ENCODE peak calls at places on chromosome 5, in nine cellular contexts. One of them, this sample, is unnamed.

GRCh38 chr5:68932830-68933434 is 160.9 kb upstream of the SLC30A5 start:
- DNase-seq in GM12865: peak; percentile 40
- DNase-seq in gastrocnemius medialis: no peak
- DNase-seq in AG04449: no peak
- DNase-seq in PC-3: no peak
- DNase-seq in astrocyte: no peak
- DNase-seq in BE2C: no peak
- DNase-seq in NB4: peak; percentile 53
- DNase-seq in transverse colon: no peak
- DNase-seq in this sample: no peak

GRCh38 chr5:6574537-6574936 is 58.3 kb downstream of the NSUN2 start:
- DNase-seq in PC-3: peak; percentile 37
- DNase-seq in NB4: peak; percentile 56
- DNase-seq in transverse colon: no peak
- DNase-seq in BE2C: no peak
- DNase-seq in gastrocnemius medialis: peak; percentile 45
- DNase-seq in astrocyte: no peak
- DNase-seq in AG04449: no peak
- DNase-seq in GM12865: no peak
- DNase-seq in this sample: no peak

GRCh38 chr5:102958481-102959011 is 161.4 kb downstream of the GIN1 start:
- DNase-seq in gastrocnemius medialis: no peak
- DNase-seq in BE2C: no peak
- DNase-seq in astrocyte: peak; percentile 61
- DNase-seq in transverse colon: no peak
- DNase-seq in NB4: no peak
- DNase-seq in GM12865: no peak
- DNase-seq in PC-3: peak; percentile 66
- DNase-seq in AG04449: no peak
- DNase-seq in this sample: peak; percentile 64

GRCh38 chr5:112254303-112254702 is 164.8 kb downstream of the EPB41L4A start:
- DNase-seq in AG04449: no peak
- DNase-seq in astrocyte: no peak
- DNase-seq in GM12865: no peak
- DNase-seq in NB4: no peak
- DNase-seq in gastrocnemius medialis: no peak
- DNase-seq in PC-3: no peak
- DNase-seq in BE2C: no peak
- DNase-seq in transverse colon: no peak
- DNase-seq in this sample: no peak

GRCh38 chr5:41094871-41095270 is 23.7 kb upstream of the MROH2B start:
- DNase-seq in AG04449: no peak
- DNase-seq in BE2C: no peak
- DNase-seq in transverse colon: no peak
- DNase-seq in astrocyte: peak; percentile 6
- DNase-seq in PC-3: peak; percentile 66
- DNase-seq in NB4: peak; percentile 17
- DNase-seq in gastrocnemius medialis: no peak
- DNase-seq in GM12865: peak; percentile 7
- DNase-seq in this sample: peak; percentile 58

GRCh38 chr5:119458911-119459632 is 6.8 kb downstream of the HSD17B4 start:
- DNase-seq in astrocyte: no peak
- DNase-seq in NB4: peak; percentile 31
- DNase-seq in BE2C: no peak
- DNase-seq in PC-3: no peak
- DNase-seq in AG04449: no peak
- DNase-seq in GM12865: no peak
- DNase-seq in gastrocnemius medialis: no peak
- DNase-seq in transverse colon: no peak
- DNase-seq in this sample: no peak

GRCh38 chr5:178994580-178995340 is at the start of gene GRM6:
- DNase-seq in transverse colon: no peak
- DNase-seq in BE2C: no peak
- DNase-seq in gastrocnemius medialis: no peak
- DNase-seq in AG04449: no peak
- DNase-seq in astrocyte: no peak
- DNase-seq in PC-3: no peak
- DNase-seq in GM12865: no peak
- DNase-seq in NB4: no peak
- DNase-seq in this sample: no peak

GRCh38 chr5:72166070-72166979 is 59.0 kb downstream of the MAP1B start:
- DNase-seq in BE2C: peak; percentile 95
- DNase-seq in gastrocnemius medialis: no peak
- DNase-seq in AG04449: no peak
- DNase-seq in PC-3: no peak
- DNase-seq in GM12865: no peak
- DNase-seq in astrocyte: peak; percentile 76
- DNase-seq in NB4: no peak
- DNase-seq in transverse colon: no peak
- DNase-seq in this sample: peak; percentile 77

GRCh38 chr5:130279386-130279785 is 375.1 kb downstream of the CHSY3 start:
- DNase-seq in gastrocnemius medialis: no peak
- DNase-seq in GM12865: no peak
- DNase-seq in AG04449: no peak
- DNase-seq in PC-3: peak; percentile 79
- DNase-seq in transverse colon: no peak
- DNase-seq in NB4: no peak
- DNase-seq in astrocyte: peak; percentile 18
- DNase-seq in BE2C: no peak
- DNase-seq in this sample: peak; percentile 29

DNA sequence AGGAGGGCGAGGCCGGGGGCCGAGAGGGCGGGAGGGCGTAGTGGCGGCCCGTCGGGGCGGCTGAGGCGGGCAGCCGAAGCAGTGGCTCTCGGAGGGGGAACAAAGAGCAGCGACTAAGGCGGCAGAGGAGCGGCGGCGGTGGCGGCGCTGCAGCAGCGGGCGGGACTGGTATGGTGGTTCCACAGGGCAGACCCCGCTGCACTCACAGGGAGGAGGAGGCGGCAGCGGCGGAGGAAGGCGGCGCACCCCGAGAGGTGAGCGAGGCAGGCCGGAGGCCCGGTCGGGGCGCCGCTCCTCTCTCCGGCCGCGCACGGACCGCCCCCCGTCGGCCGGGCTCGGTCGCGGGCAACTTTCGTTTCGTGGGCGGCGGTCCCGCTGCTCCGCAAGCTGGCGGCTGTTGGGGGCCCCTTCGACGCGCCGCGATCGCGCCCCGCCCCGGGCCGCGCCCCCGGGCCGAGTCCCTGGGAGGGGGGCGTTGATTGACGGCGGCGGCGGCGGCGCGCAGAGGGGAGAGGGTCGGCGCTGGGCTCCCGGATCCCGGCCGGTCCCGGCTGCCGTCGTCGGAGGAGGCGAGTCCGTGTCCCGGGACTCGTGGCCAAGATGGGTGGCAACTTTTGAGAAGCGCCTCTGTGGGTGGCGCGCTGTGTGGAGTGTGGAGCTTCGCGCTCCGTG is 467 bp downstream of the CNOT6 start:
- DNase-seq in transverse colon: peak; percentile 38
- DNase-seq in GM12865: peak; percentile 53
- DNase-seq in astrocyte: no peak
- DNase-seq in gastrocnemius medialis: peak; percentile 8
- DNase-seq in AG04449: no peak
- DNase-seq in BE2C: peak; percentile 48
- DNase-seq in PC-3: no peak
- DNase-seq in NB4: peak; percentile 49
- DNase-seq in this sample: no peak
- TF ChIP-seq CTCF in transverse colon: no peak
- TF ChIP-seq CTCF in GM12865: no peak
- TF ChIP-seq CTCF in astrocyte: no peak
- TF ChIP-seq CTCF in gastrocnemius medialis: no peak
- TF ChIP-seq CTCF in AG04449: no peak
- TF ChIP-seq CTCF in BE2C: no peak
- TF ChIP-seq CTCF in PC-3: no peak
- TF ChIP-seq CTCF in NB4: no peak
- TF ChIP-seq CTCF in this sample: no peak

DNA sequence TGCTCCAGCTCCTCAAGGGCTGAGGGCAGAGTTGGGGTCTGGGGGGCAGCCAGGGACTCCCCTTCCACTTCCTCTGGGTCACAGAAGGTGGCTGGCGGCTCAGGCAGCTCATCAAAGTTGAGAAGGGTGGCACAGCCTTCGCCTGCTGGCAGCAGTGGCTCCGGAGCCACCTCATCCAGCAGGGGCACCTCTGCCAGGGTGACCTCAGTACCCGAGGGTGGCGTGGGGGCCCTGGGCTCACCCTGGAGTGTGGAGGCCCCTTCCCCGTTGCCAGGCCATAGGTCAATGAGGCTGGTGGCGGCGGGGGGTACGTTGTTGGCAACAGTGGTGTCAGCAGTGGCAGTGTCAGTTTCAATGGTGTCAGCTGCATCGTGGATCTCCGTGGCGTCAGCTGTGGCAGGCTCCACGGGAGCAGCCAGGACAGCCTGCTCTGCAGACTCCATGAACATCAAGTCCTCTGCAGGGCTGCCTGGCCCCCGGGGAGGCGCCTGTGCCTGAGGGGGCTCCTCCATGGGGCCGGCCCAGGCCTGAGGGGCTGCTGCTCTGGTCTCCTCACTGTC is 11.6 kb downstream of the PRR7 start:
- DNase-seq in transverse colon: no peak
- DNase-seq in gastrocnemius medialis: no peak
- DNase-seq in AG04449: no peak
- DNase-seq in PC-3: no peak
- DNase-seq in GM12865: no peak
- DNase-seq in astrocyte: no peak
- DNase-seq in BE2C: no peak
- DNase-seq in NB4: no peak
- DNase-seq in this sample: no peak
- H3K4me3 ChIP-seq in transverse colon: no peak overlapping the region
- H3K4me3 ChIP-seq in gastrocnemius medialis: no peak overlapping the region
- H3K4me3 ChIP-seq in AG04449: no peak overlapping the region
- H3K4me3 ChIP-seq in PC-3: no peak overlapping the region
- H3K4me3 ChIP-seq in GM12865: no peak overlapping the region
- H3K4me3 ChIP-seq in astrocyte: no peak overlapping the region
- H3K4me3 ChIP-seq in BE2C: no peak overlapping the region
- H3K4me3 ChIP-seq in NB4: no peak overlapping the region
- H3K4me3 ChIP-seq in this sample: no peak overlapping the region

DNA sequence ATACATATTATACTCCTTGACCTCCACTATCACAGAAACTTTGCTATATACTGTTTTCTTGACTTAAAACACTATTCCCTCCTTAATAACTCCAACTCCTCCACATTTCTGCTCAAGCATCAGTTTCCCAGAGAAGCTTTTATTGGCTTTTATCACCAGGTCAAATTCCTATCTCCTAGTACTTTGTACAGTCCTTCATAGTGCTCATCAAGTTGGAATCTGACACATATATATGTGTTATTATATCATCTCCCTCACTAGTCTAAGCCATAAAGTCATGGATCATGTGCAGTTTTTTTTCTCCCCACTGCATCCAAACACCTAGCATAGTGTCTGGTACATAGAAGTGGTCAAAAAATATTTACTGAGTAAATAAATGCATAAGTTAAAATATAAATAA is 59.1 kb downstream of the BHMT start:
- DNase-seq in GM12865: no peak
- DNase-seq in NB4: no peak
- DNase-seq in AG04449: no peak
- DNase-seq in astrocyte: no peak
- DNase-seq in transverse colon: no peak
- DNase-seq in gastrocnemius medialis: no peak
- DNase-seq in PC-3: no peak
- DNase-seq in BE2C: no peak
- DNase-seq in this sample: no peak
- TF ChIP-seq CTCF in GM12865: no peak
- TF ChIP-seq CTCF in NB4: no peak
- TF ChIP-seq CTCF in AG04449: no peak
- TF ChIP-seq CTCF in astrocyte: no peak
- TF ChIP-seq CTCF in transverse colon: no peak
- TF ChIP-seq CTCF in gastrocnemius medialis: no peak
- TF ChIP-seq CTCF in PC-3: no peak
- TF ChIP-seq CTCF in BE2C: no peak
- TF ChIP-seq CTCF in this sample: no peak

GRCh38 chr5:172792693-172793570 is 21.9 kb upstream of the DUSP1 start:
- DNase-seq in NB4: no peak
- DNase-seq in AG04449: no peak
- DNase-seq in BE2C: no peak
- DNase-seq in gastrocnemius medialis: peak; percentile 60
- DNase-seq in PC-3: no peak
- DNase-seq in transverse colon: no peak
- DNase-seq in astrocyte: no peak
- DNase-seq in GM12865: no peak
- DNase-seq in this sample: no peak

GRCh38 chr5:172796306-172796705 is 25.3 kb upstream of the DUSP1 start:
- DNase-seq in BE2C: no peak
- DNase-seq in AG04449: no peak
- DNase-seq in transverse colon: no peak
- DNase-seq in PC-3: no peak
- DNase-seq in astrocyte: no peak
- DNase-seq in GM12865: no peak
- DNase-seq in NB4: no peak
- DNase-seq in gastrocnemius medialis: no peak
- DNase-seq in this sample: no peak

GRCh38 chr5:172795401-172795977 is 24.5 kb upstream of the DUSP1 start:
- DNase-seq in PC-3: no peak
- DNase-seq in transverse colon: peak; percentile 82
- DNase-seq in BE2C: no peak
- DNase-seq in NB4: no peak
- DNase-seq in astrocyte: peak; percentile 95
- DNase-seq in GM12865: no peak
- DNase-seq in gastrocnemius medialis: peak; percentile 94
- DNase-seq in AG04449: no peak
- DNase-seq in this sample: peak; percentile 100

GRCh38 chr5:172791726-172792445 is 20.9 kb upstream of the DUSP1 start:
- DNase-seq in gastrocnemius medialis: no peak
- DNase-seq in PC-3: no peak
- DNase-seq in BE2C: no peak
- DNase-seq in NB4: no peak
- DNase-seq in transverse colon: no peak
- DNase-seq in AG04449: no peak
- DNase-seq in astrocyte: no peak
- DNase-seq in GM12865: no peak
- DNase-seq in this sample: no peak

DNA sequence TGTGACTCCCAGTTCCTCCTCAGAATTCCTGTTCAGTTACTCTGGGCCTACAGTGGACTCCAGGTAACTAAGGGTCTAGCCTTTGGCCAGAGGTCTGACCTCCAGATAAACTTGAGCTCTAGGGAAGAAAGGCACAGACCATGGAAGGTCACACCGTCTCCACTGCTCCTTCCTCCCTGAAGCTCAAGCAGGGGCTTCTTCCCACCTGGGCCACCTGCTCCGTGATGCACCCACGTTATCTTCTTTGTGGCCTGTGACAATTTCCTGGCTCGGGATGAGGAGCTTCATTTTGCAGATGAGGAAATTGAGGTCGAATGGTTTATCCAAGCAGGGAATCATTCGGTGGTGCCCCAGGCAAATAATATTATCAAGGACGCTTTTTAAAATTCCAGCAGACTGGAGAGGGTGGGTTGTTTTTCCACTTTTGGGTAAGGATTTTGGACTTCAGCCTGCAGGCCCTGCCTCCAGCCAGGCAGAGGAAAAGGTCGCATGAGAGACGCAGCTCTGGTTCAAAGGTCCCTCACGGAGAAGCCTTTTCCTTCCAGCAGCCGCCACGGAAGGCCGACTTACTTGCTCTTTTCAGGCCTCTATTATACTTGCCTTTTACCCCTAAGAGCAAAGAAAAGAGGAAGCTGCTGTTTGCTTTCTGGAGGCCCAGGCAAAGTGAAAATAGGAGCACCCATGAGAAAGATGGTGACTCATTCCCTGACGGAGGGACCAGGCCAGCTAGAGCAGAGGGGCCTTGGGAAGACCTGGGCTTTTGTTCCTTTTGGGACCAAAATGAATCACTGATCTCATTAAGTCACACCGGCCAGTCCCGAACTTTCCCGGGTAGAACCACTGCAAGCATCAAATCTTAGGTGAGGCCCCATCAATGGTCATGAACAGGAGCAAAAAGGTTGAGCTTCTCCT is 22.8 kb upstream of the DUSP1 start:
- DNase-seq in NB4: peak; percentile 83
- DNase-seq in PC-3: peak; percentile 71
- DNase-seq in astrocyte: peak; percentile 52
- DNase-seq in transverse colon: no peak
- DNase-seq in gastrocnemius medialis: no peak
- DNase-seq in AG04449: no peak
- DNase-seq in BE2C: no peak
- DNase-seq in GM12865: peak; percentile 76
- DNase-seq in this sample: peak; percentile 61
- H3K4me3 ChIP-seq in NB4: no peak overlapping the region
- H3K4me3 ChIP-seq in PC-3: no peak overlapping the region
- H3K4me3 ChIP-seq in astrocyte: no peak overlapping the region
- H3K4me3 ChIP-seq in transverse colon: no peak overlapping the region
- H3K4me3 ChIP-seq in gastrocnemius medialis: no peak overlapping the region
- H3K4me3 ChIP-seq in AG04449: no peak overlapping the region
- H3K4me3 ChIP-seq in BE2C: no peak overlapping the region
- H3K4me3 ChIP-seq in GM12865: no peak overlapping the region
- H3K4me3 ChIP-seq in this sample: no peak overlapping the region